ENCODE peak calls at places on chromosomes 12 and 14, in seven cellular contexts. G, L, B, U, J, H and V are unnamed samples. For H3K27me3, the result is how much of the 10 kb centered on the place peaks cover.

GRCh38 chr12:80778005-80778541 is 61.4 kb downstream of the MYF5 start:
- DNase-seq in B (no peak), U (no peak), H (peak), J (peak), G (peak), L (peak), V (peak)

GRCh38 chr14:65423986-65424385 is 11.5 kb downstream of the FUT8 start:
- DNase-seq in J (no peak), H (no peak), U (no peak), G (no peak), B (no peak), L (no peak), V (no peak)

GRCh38 chr12:110543965-110544364 is 39.2 kb downstream of the PPTC7 start:
- DNase-seq in U (no peak), J (no peak), G (no peak), H (no peak), L (no peak), B (no peak), V (no peak)

GRCh38 chr12:57815177-57816000 is 3.1 kb downstream of the AVIL start:
- DNase-seq in U (peak), B (no peak), J (no peak), G (no peak), H (no peak), L (no peak), V (no peak)

GRCh38 chr12:80040075-80040738 is 59.1 kb upstream of the OTOGL start:
- DNase-seq in J (no peak), L (peak), B (no peak), U (no peak), H (peak), G (peak), V (peak)

GRCh38 chr12:115323223-115323905 is 639.4 kb upstream of the TBX3 start:
- DNase-seq in L (peak), U (no peak), G (peak), H (peak), J (no peak), B (no peak), V (peak)

GRCh38 chr14:53180272-53181221 is 27.4 kb upstream of the DDHD1 start:
- DNase-seq in G (peak), H (peak), L (peak), J (no peak), B (peak), U (peak), V (peak)

GRCh38 chr12:93938921-93939320 is 209.5 kb upstream of the PLXNC1 start:
- DNase-seq in B (no peak), J (no peak), G (no peak), H (no peak), U (no peak), L (peak), V (no peak)

GRCh38 chr12:122872815-122873361 is 23.0 kb downstream of the VPS37B start:
- DNase-seq in J (no peak), G (no peak), U (no peak), H (no peak), L (no peak), B (no peak), V (no peak)

GRCh38 chr14:92494512-92494911 is 19.1 kb upstream of the RIN3 start:
- DNase-seq in J (no peak), G (no peak), L (peak), H (no peak), U (no peak), B (no peak), V (no peak)

GRCh38 chr12:15728118-15728598 is 61.0 kb downstream of the EPS8 start:
- DNase-seq in G (peak), L (peak), B (no peak), H (peak), U (no peak), J (peak), V (peak)

GRCh38 chr12:31477669-31478068 is 113.3 kb downstream of the DENND5B start:
- DNase-seq in H (no peak), B (no peak), J (no peak), L (no peak), G (no peak), U (no peak), V (no peak)

GRCh38 chr14:41607966-41608663 is 1.4 kb downstream of the LRFN5 start:
- DNase-seq in J (no peak), G (no peak), L (peak), B (no peak), U (peak), H (peak), V (no peak)

GRCh38 chr14:51653096-51653814 is 1.5 kb downstream of the FRMD6 start:
- DNase-seq in G (peak), L (peak), U (peak), J (peak), H (peak), B (peak), V (peak)

GRCh38 chr14:80653951-80654350 is 287.6 kb downstream of the CEP128 start:
- DNase-seq in H (no peak), G (peak), B (no peak), L (no peak), J (no peak), U (peak), V (no peak)

GRCh38 chr14:77582511-77582910 is 33.9 kb downstream of the SPTLC2 start:
- DNase-seq in B (no peak), G (peak), U (no peak), L (peak), H (no peak), J (peak), V (peak)

GRCh38 chr12:110023634-110024023 is 24.4 kb downstream of the ANKRD13A start:
- DNase-seq in U (no peak), B (no peak), L (no peak), J (no peak), G (no peak), H (no peak), V (no peak)

GRCh38 chr14:90193925-90194324 is 62.4 kb upstream of the PSMC1 start:
- DNase-seq in H (no peak), L (no peak), G (no peak), U (peak), J (no peak), B (peak), V (no peak)

GRCh38 chr12:92042791-92043531 is 102.7 kb downstream of the BTG1 start:
- DNase-seq in J (no peak), G (peak), L (no peak), B (no peak), U (no peak), H (no peak), V (no peak)

GRCh38 chr12:19227190-19227879 is 97.8 kb downstream of the PLEKHA5 start:
- DNase-seq in U (peak), G (no peak), H (no peak), J (no peak), L (no peak), B (no peak), V (no peak)

GRCh38 chr12:92136021-92136735 is 9.5 kb downstream of the BTG1 start:
- DNase-seq in B (no peak), L (no peak), H (no peak), J (no peak), G (no peak), U (no peak), V (no peak)

GRCh38 chr14:67186789-67187188 is 2.5 kb upstream of the GARIN2 start:
- DNase-seq in H (no peak), L (peak), G (peak), J (no peak), U (no peak), B (no peak), V (no peak)

GRCh38 chr14:23102801-23103200 is 2.0 kb downstream of the CIROP start:
- DNase-seq in J (no peak), B (no peak), L (no peak), U (no peak), H (no peak), G (no peak), V (no peak)

GRCh38 chr12:39461059-39461458 is 18.1 kb upstream of the KIF21A start:
- DNase-seq in B (no peak), H (no peak), G (no peak), L (no peak), U (no peak), J (no peak), V (no peak)

GRCh38 chr12:56188786-56189335 is 422 bp downstream of the SMARCC2 start:
- DNase-seq in U (peak), L (no peak), J (peak), B (peak), G (no peak), H (no peak), V (no peak)
- H3K9ac ChIP-seq in U (peak), L (peak), J (peak), B (peak), G (peak), H (peak), V (peak)

GRCh38 chr12:53938276-53939140 is at the start of gene HOXC13:
- DNase-seq in L (peak), H (no peak), G (no peak), J (no peak), U (peak), B (peak), V (no peak)
- H3K27me3 ChIP-seq in L (half or more), H (half or more), G (half or more), J (half or more), U (half or more), B (half or more), V (half or more)

DNA sequence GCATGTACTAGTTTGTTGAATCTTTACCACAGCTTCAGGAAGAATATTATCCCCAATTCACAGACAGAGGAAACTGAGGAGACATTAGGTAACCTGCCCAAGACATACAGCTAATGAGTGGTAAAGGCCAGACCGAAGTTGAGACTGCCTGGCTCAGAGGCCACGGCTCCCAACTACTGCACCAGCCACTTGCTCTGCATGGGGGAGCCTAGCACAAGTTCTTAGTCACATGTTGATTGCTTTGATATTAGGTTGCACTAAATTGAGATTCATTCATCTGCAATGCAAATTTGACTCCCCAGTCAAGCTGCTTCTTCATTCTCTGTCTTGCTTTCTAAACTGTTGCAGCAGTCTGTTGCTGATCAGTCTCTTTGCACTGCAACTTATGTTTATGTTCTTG is 26.0 kb upstream of the POLR3B start:
- DNase-seq in L (no peak), H (no peak), U (no peak), B (no peak), G (no peak), J (no peak), V (no peak)
- H3K4me3 ChIP-seq in L (no peak), H (no peak), U (no peak), B (no peak), G (no peak), J (no peak), V (no peak)

GRCh38 chr12:49647827-49648721 is 24.7 kb downstream of the PRPF40B start:
- DNase-seq in B (no peak), L (no peak), J (no peak), G (no peak), U (no peak), H (no peak), V (peak)
- H3K9ac ChIP-seq in B (peak), L (no peak), J (peak), G (no peak), U (no peak), H (no peak), V (no peak)

GRCh38 chr12:119594772-119595445 is 1.3 kb downstream of the TMEM233 start:
- DNase-seq in G (no peak), L (no peak), H (peak), U (peak), J (no peak), B (no peak), V (no peak)
- H3K27me3 ChIP-seq in G (under half), L (under half), H (under half), U (under half), J (under half), B (under half), V (under half)

DNA sequence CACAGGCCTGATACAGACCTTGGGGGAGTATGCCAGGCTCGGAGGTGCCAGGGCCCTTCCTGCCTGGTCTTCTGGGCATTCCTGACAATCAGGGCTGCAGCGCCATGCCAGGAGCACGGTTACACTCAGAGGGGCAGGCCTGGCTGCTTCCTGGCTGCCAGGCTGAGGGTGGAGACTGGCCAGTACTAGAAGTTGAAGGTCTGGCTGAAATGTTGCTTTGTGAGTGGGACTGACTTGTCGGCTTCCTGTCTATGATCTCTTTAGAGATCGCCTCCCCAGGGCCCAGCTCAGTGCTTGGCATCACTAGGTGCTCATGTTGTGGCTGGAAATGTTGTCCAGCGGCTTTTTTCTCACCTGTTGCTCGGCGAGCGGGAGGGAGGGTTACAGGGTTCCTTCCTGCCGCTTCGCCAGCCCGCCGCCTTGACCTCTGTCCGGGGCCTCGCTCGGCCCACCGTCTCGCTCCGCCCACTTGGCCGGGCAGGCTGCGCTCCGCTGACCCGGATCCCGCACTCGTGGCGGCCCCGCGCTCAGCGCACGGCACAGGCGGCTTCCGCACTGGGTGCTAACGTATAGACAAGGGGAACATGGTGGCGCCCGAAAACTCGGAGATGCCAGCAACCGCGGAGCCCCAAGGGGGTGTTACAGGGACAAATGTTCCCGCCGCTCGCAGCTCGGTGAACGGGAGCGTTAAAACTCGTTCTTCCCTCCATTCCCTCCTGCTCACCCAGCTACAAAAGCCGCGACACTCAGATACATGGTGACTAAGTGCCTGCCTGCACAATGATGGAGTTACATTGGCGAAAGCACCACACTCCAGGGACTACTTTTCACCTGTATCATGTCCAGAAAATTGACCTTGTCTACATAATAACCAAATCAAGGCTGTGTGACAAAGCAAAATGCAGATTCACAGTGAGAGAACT is 32.7 kb downstream of the PAPLN start:
- DNase-seq in G (peak), B (no peak), L (peak), H (peak), U (no peak), J (peak), V (peak)
- H3K4me3 ChIP-seq in G (peak), B (no peak), L (peak), H (peak), U (no peak), J (peak), V (peak)

GRCh38 chr14:68780358-68781160 is 12.3 kb downstream of the ZFP36L1 start:
- DNase-seq in L (peak), U (peak), H (peak), J (peak), B (peak), G (peak), V (peak)

GRCh38 chr14:68781161-68782021 is 11.5 kb downstream of the ZFP36L1 start:
- DNase-seq in G (no peak), L (no peak), J (no peak), H (no peak), B (no peak), U (peak), V (no peak)

GRCh38 chr14:68777644-68778043 is 15.2 kb downstream of the ZFP36L1 start:
- DNase-seq in L (no peak), U (no peak), B (no peak), H (no peak), J (no peak), G (no peak), V (no peak)

GRCh38 chr14:68782091-68782981 is 10.5 kb downstream of the ZFP36L1 start:
- DNase-seq in B (no peak), J (no peak), L (no peak), G (no peak), U (no peak), H (no peak), V (no peak)

GRCh38 chr14:68779761-68780323 is 13.0 kb downstream of the ZFP36L1 start:
- DNase-seq in H (peak), U (no peak), J (peak), B (no peak), L (peak), G (peak), V (peak)
- H3K9ac ChIP-seq in H (no peak), U (no peak), J (no peak), B (no peak), L (no peak), G (no peak), V (no peak)